ENCODE peak calls at places on chromosomes 5 and 9, in ten cellular contexts. One of them, this sample, is unnamed.

GRCh38 chr5:69368458-69369368 is 607 bp downstream of the AK6 start:
- DNase-seq in colonic mucosa: no peak
- DNase-seq in hippocampal formation: no peak
- DNase-seq in non-pigmented ciliary epithelial cell: no peak
- DNase-seq in GM23248: peak; percentile 60
- DNase-seq in T-helper 2 cell: peak; percentile 21
- DNase-seq in breast epithelium: no peak
- DNase-seq in CD4-positive, alpha-beta T cell: no peak
- DNase-seq in putamen: no peak
- DNase-seq in GM13977: no peak
- DNase-seq in this sample: no peak

GRCh38 chr5:16521561-16522090 is 56.0 kb upstream of the ZNF622 start:
- DNase-seq in GM23248: no peak
- DNase-seq in breast epithelium: no peak
- DNase-seq in GM13977: no peak
- DNase-seq in colonic mucosa: peak; percentile 56
- DNase-seq in CD4-positive, alpha-beta T cell: no peak
- DNase-seq in putamen: no peak
- DNase-seq in hippocampal formation: no peak
- DNase-seq in non-pigmented ciliary epithelial cell: no peak
- DNase-seq in T-helper 2 cell: no peak
- DNase-seq in this sample: no peak

GRCh38 chr9:95004452-95005275 is 278.2 kb downstream of the AOPEP start:
- DNase-seq in GM23248: peak; percentile 83
- DNase-seq in CD4-positive, alpha-beta T cell: no peak
- DNase-seq in non-pigmented ciliary epithelial cell: no peak
- DNase-seq in putamen: no peak
- DNase-seq in colonic mucosa: peak; percentile 71
- DNase-seq in GM13977: peak; percentile 81
- DNase-seq in T-helper 2 cell: peak; percentile 22
- DNase-seq in breast epithelium: no peak
- DNase-seq in hippocampal formation: no peak
- DNase-seq in this sample: peak; percentile 76

GRCh38 chr9:127166651-127167524 is 44.5 kb upstream of the ANGPTL2 start:
- DNase-seq in breast epithelium: no peak
- DNase-seq in putamen: no peak
- DNase-seq in GM23248: peak; percentile 65
- DNase-seq in colonic mucosa: no peak
- DNase-seq in CD4-positive, alpha-beta T cell: no peak
- DNase-seq in non-pigmented ciliary epithelial cell: no peak
- DNase-seq in GM13977: peak; percentile 65
- DNase-seq in T-helper 2 cell: no peak
- DNase-seq in hippocampal formation: no peak
- DNase-seq in this sample: peak; percentile 26

GRCh38 chr9:133437753-133438531 is 15.8 kb downstream of the ADAMTS13 start:
- DNase-seq in T-helper 2 cell: no peak
- DNase-seq in breast epithelium: no peak
- DNase-seq in non-pigmented ciliary epithelial cell: no peak
- DNase-seq in GM23248: no peak
- DNase-seq in CD4-positive, alpha-beta T cell: no peak
- DNase-seq in GM13977: peak; percentile 78
- DNase-seq in putamen: no peak
- DNase-seq in colonic mucosa: no peak
- DNase-seq in hippocampal formation: no peak
- DNase-seq in this sample: no peak

GRCh38 chr9:108162664-108163063 is 673.1 kb upstream of the KLF4 start:
- DNase-seq in CD4-positive, alpha-beta T cell: no peak
- DNase-seq in GM13977: no peak
- DNase-seq in colonic mucosa: no peak
- DNase-seq in GM23248: peak; percentile 92
- DNase-seq in non-pigmented ciliary epithelial cell: peak; percentile 60
- DNase-seq in putamen: no peak
- DNase-seq in breast epithelium: no peak
- DNase-seq in hippocampal formation: no peak
- DNase-seq in T-helper 2 cell: no peak
- DNase-seq in this sample: no peak

GRCh38 chr5:95619096-95619495 is 791 bp upstream of the GPR150 start:
- DNase-seq in hippocampal formation: no peak
- DNase-seq in colonic mucosa: no peak
- DNase-seq in CD4-positive, alpha-beta T cell: no peak
- DNase-seq in T-helper 2 cell: no peak
- DNase-seq in breast epithelium: no peak
- DNase-seq in non-pigmented ciliary epithelial cell: no peak
- DNase-seq in GM23248: peak; percentile 68
- DNase-seq in GM13977: no peak
- DNase-seq in putamen: no peak
- DNase-seq in this sample: no peak

GRCh38 chr9:34591091-34591910 is 1.8 kb upstream of the CNTFR start:
- DNase-seq in hippocampal formation: peak; percentile 80
- DNase-seq in putamen: peak; percentile 75
- DNase-seq in breast epithelium: peak; percentile 87
- DNase-seq in T-helper 2 cell: peak; percentile 66
- DNase-seq in GM13977: peak; percentile 95
- DNase-seq in GM23248: peak; percentile 87
- DNase-seq in CD4-positive, alpha-beta T cell: peak; percentile 66
- DNase-seq in non-pigmented ciliary epithelial cell: peak; percentile 9
- DNase-seq in colonic mucosa: peak; percentile 89
- DNase-seq in this sample: peak; percentile 89

GRCh38 chr5:111422747-111423455 is 89.4 kb downstream of the STARD4 start:
- DNase-seq in breast epithelium: no peak
- DNase-seq in CD4-positive, alpha-beta T cell: no peak
- DNase-seq in T-helper 2 cell: no peak
- DNase-seq in putamen: no peak
- DNase-seq in GM23248: no peak
- DNase-seq in GM13977: no peak
- DNase-seq in colonic mucosa: no peak
- DNase-seq in hippocampal formation: no peak
- DNase-seq in non-pigmented ciliary epithelial cell: no peak
- DNase-seq in this sample: no peak

GRCh38 chr9:99818439-99818992 is 3.2 kb upstream of the NR4A3 start:
- DNase-seq in hippocampal formation: no peak
- DNase-seq in breast epithelium: no peak
- DNase-seq in GM13977: no peak
- DNase-seq in colonic mucosa: no peak
- DNase-seq in putamen: no peak
- DNase-seq in non-pigmented ciliary epithelial cell: no peak
- DNase-seq in T-helper 2 cell: no peak
- DNase-seq in GM23248: peak; percentile 17
- DNase-seq in CD4-positive, alpha-beta T cell: no peak
- DNase-seq in this sample: no peak

GRCh38 chr5:14871084-14871572 is 450 bp downstream of the ANKH start:
- DNase-seq in CD4-positive, alpha-beta T cell: peak; percentile 11
- DNase-seq in GM23248: peak; percentile 42
- DNase-seq in breast epithelium: no peak
- DNase-seq in non-pigmented ciliary epithelial cell: no peak
- DNase-seq in T-helper 2 cell: peak; percentile 18
- DNase-seq in GM13977: peak; percentile 32
- DNase-seq in putamen: peak; percentile 39
- DNase-seq in colonic mucosa: peak; percentile 54
- DNase-seq in hippocampal formation: peak; percentile 35
- DNase-seq in this sample: peak; percentile 41

GRCh38 chr5:13746026-13746425 is 198.5 kb downstream of the DNAH5 start:
- DNase-seq in CD4-positive, alpha-beta T cell: no peak
- DNase-seq in non-pigmented ciliary epithelial cell: no peak
- DNase-seq in hippocampal formation: no peak
- DNase-seq in GM13977: no peak
- DNase-seq in T-helper 2 cell: no peak
- DNase-seq in GM23248: peak; percentile 8
- DNase-seq in putamen: no peak
- DNase-seq in colonic mucosa: no peak
- DNase-seq in breast epithelium: no peak
- DNase-seq in this sample: no peak

GRCh38 chr9:21810388-21810787 is 8.0 kb downstream of the MTAP start:
- DNase-seq in putamen: no peak
- DNase-seq in T-helper 2 cell: no peak
- DNase-seq in non-pigmented ciliary epithelial cell: no peak
- DNase-seq in GM23248: peak; percentile 81
- DNase-seq in breast epithelium: no peak
- DNase-seq in GM13977: no peak
- DNase-seq in hippocampal formation: no peak
- DNase-seq in CD4-positive, alpha-beta T cell: no peak
- DNase-seq in colonic mucosa: no peak
- DNase-seq in this sample: no peak

GRCh38 chr9:118336952-118337349 is 632.7 kb downstream of the TLR4 start:
- DNase-seq in putamen: no peak
- DNase-seq in CD4-positive, alpha-beta T cell: no peak
- DNase-seq in hippocampal formation: no peak
- DNase-seq in T-helper 2 cell: no peak
- DNase-seq in GM13977: no peak
- DNase-seq in breast epithelium: no peak
- DNase-seq in GM23248: no peak
- DNase-seq in non-pigmented ciliary epithelial cell: no peak
- DNase-seq in colonic mucosa: no peak
- DNase-seq in this sample: no peak